ENCODE peak calls at places on chromosomes 12 and 14, in four cellular contexts. One of them, this sample, is unnamed.

GRCh38 chr12:6038160-6038559 is 86.3 kb downstream of the VWF start:
- DNase-seq in iPS-NIHi11: peak
- DNase-seq in left lung: no peak
- DNase-seq in stimulated activated CD4-positive, alpha-beta T cell treated with anti-CD3 and anti-CD28 coated beads, Interleukin-2, amount 100 ng/mL, for 24 hours: peak
- DNase-seq in this sample: no peak

GRCh38 chr12:545835-546234 is 86.1 kb downstream of the B4GALNT3 start:
- DNase-seq in stimulated activated CD4-positive, alpha-beta T cell treated with anti-CD3 and anti-CD28 coated beads, Interleukin-2, amount 100 ng/mL, for 24 hours: no peak
- DNase-seq in left lung: no peak
- DNase-seq in iPS-NIHi11: no peak
- DNase-seq in this sample: no peak

GRCh38 chr14:104461676-104462443 is 117.7 kb upstream of the C14orf180 start:
- DNase-seq in stimulated activated CD4-positive, alpha-beta T cell treated with anti-CD3 and anti-CD28 coated beads, Interleukin-2, amount 100 ng/mL, for 24 hours: peak
- DNase-seq in left lung: no peak
- DNase-seq in iPS-NIHi11: no peak
- DNase-seq in this sample: no peak

GRCh38 chr14:76781648-76782051 is 20.4 kb downstream of the VASH1 start:
- DNase-seq in stimulated activated CD4-positive, alpha-beta T cell treated with anti-CD3 and anti-CD28 coated beads, Interleukin-2, amount 100 ng/mL, for 24 hours: no peak
- DNase-seq in iPS-NIHi11: no peak
- DNase-seq in left lung: no peak
- DNase-seq in this sample: no peak

GRCh38 chr12:55670213-55670730 is 33.6 kb downstream of the OR10P1 start:
- DNase-seq in stimulated activated CD4-positive, alpha-beta T cell treated with anti-CD3 and anti-CD28 coated beads, Interleukin-2, amount 100 ng/mL, for 24 hours: no peak
- DNase-seq in iPS-NIHi11: no peak
- DNase-seq in left lung: no peak
- DNase-seq in this sample: peak

GRCh38 chr14:56810850-56811595 is 744 bp upstream of the OTX2 start:
- DNase-seq in left lung: no peak
- DNase-seq in iPS-NIHi11: peak
- DNase-seq in stimulated activated CD4-positive, alpha-beta T cell treated with anti-CD3 and anti-CD28 coated beads, Interleukin-2, amount 100 ng/mL, for 24 hours: no peak
- DNase-seq in this sample: no peak

GRCh38 chr12:122028165-122028591 is 6.5 kb downstream of the BCL7A start:
- DNase-seq in iPS-NIHi11: no peak
- DNase-seq in left lung: no peak
- DNase-seq in stimulated activated CD4-positive, alpha-beta T cell treated with anti-CD3 and anti-CD28 coated beads, Interleukin-2, amount 100 ng/mL, for 24 hours: no peak
- DNase-seq in this sample: no peak

GRCh38 chr14:77026166-77026929 is 2.2 kb downstream of the IRF2BPL start:
- DNase-seq in left lung: no peak
- DNase-seq in iPS-NIHi11: no peak
- DNase-seq in stimulated activated CD4-positive, alpha-beta T cell treated with anti-CD3 and anti-CD28 coated beads, Interleukin-2, amount 100 ng/mL, for 24 hours: no peak
- DNase-seq in this sample: peak

GRCh38 chr14:90839024-90839888 is 23.0 kb upstream of the TTC7B start:
- DNase-seq in iPS-NIHi11: no peak
- DNase-seq in stimulated activated CD4-positive, alpha-beta T cell treated with anti-CD3 and anti-CD28 coated beads, Interleukin-2, amount 100 ng/mL, for 24 hours: no peak
- DNase-seq in left lung: peak
- DNase-seq in this sample: peak

GRCh38 chr14:101843665-101844064 is 82.2 kb downstream of the PPP2R5C start:
- DNase-seq in stimulated activated CD4-positive, alpha-beta T cell treated with anti-CD3 and anti-CD28 coated beads, Interleukin-2, amount 100 ng/mL, for 24 hours: peak
- DNase-seq in iPS-NIHi11: no peak
- DNase-seq in left lung: no peak
- DNase-seq in this sample: no peak

GRCh38 chr12:7021956-7022355 is 3.7 kb upstream of the LPCAT3 start:
- DNase-seq in left lung: no peak
- DNase-seq in stimulated activated CD4-positive, alpha-beta T cell treated with anti-CD3 and anti-CD28 coated beads, Interleukin-2, amount 100 ng/mL, for 24 hours: no peak
- DNase-seq in iPS-NIHi11: no peak
- DNase-seq in this sample: no peak

GRCh38 chr12:17139926-17140325 is 534.0 kb upstream of the LMO3 start:
- DNase-seq in iPS-NIHi11: no peak
- DNase-seq in stimulated activated CD4-positive, alpha-beta T cell treated with anti-CD3 and anti-CD28 coated beads, Interleukin-2, amount 100 ng/mL, for 24 hours: no peak
- DNase-seq in left lung: no peak
- DNase-seq in this sample: no peak

GRCh38 chr14:98704441-98704840 is 567.6 kb downstream of the BCL11B start:
- DNase-seq in iPS-NIHi11: no peak
- DNase-seq in stimulated activated CD4-positive, alpha-beta T cell treated with anti-CD3 and anti-CD28 coated beads, Interleukin-2, amount 100 ng/mL, for 24 hours: peak
- DNase-seq in left lung: no peak
- DNase-seq in this sample: no peak

GRCh38 chr12:108425238-108425795 is 86.2 kb upstream of the CMKLR1 start:
- DNase-seq in stimulated activated CD4-positive, alpha-beta T cell treated with anti-CD3 and anti-CD28 coated beads, Interleukin-2, amount 100 ng/mL, for 24 hours: no peak
- DNase-seq in iPS-NIHi11: peak
- DNase-seq in left lung: no peak
- DNase-seq in this sample: no peak

GRCh38 chr12:96908170-96908675 is 1.2 kb downstream of the NEDD1 start:
- DNase-seq in iPS-NIHi11: no peak
- DNase-seq in left lung: no peak
- DNase-seq in stimulated activated CD4-positive, alpha-beta T cell treated with anti-CD3 and anti-CD28 coated beads, Interleukin-2, amount 100 ng/mL, for 24 hours: peak
- DNase-seq in this sample: no peak

GRCh38 chr12:77938301-77938700 is 107.6 kb downstream of the NAV3 start:
- DNase-seq in stimulated activated CD4-positive, alpha-beta T cell treated with anti-CD3 and anti-CD28 coated beads, Interleukin-2, amount 100 ng/mL, for 24 hours: no peak
- DNase-seq in left lung: no peak
- DNase-seq in iPS-NIHi11: no peak
- DNase-seq in this sample: no peak

GRCh38 chr12:21528953-21529352 is 2.9 kb downstream of the SPX start:
- DNase-seq in left lung: no peak
- DNase-seq in stimulated activated CD4-positive, alpha-beta T cell treated with anti-CD3 and anti-CD28 coated beads, Interleukin-2, amount 100 ng/mL, for 24 hours: no peak
- DNase-seq in iPS-NIHi11: peak
- DNase-seq in this sample: no peak

GRCh38 chr12:10406725-10407124 is 2.8 kb downstream of the KLRC4 start:
- DNase-seq in stimulated activated CD4-positive, alpha-beta T cell treated with anti-CD3 and anti-CD28 coated beads, Interleukin-2, amount 100 ng/mL, for 24 hours: no peak
- DNase-seq in left lung: peak
- DNase-seq in iPS-NIHi11: no peak
- DNase-seq in this sample: no peak

GRCh38 chr14:41916313-41916712 is 309.6 kb downstream of the LRFN5 start:
- DNase-seq in stimulated activated CD4-positive, alpha-beta T cell treated with anti-CD3 and anti-CD28 coated beads, Interleukin-2, amount 100 ng/mL, for 24 hours: no peak
- DNase-seq in left lung: no peak
- DNase-seq in iPS-NIHi11: no peak
- DNase-seq in this sample: no peak

GRCh38 chr12:47276253-47277070 is 196.7 kb upstream of the AMIGO2 start:
- DNase-seq in stimulated activated CD4-positive, alpha-beta T cell treated with anti-CD3 and anti-CD28 coated beads, Interleukin-2, amount 100 ng/mL, for 24 hours: peak
- DNase-seq in left lung: peak
- DNase-seq in iPS-NIHi11: no peak
- DNase-seq in this sample: no peak

GRCh38 chr12:121110211-121110940 is 22.3 kb upstream of the P2RX7 start:
- DNase-seq in left lung: peak
- DNase-seq in iPS-NIHi11: peak
- DNase-seq in stimulated activated CD4-positive, alpha-beta T cell treated with anti-CD3 and anti-CD28 coated beads, Interleukin-2, amount 100 ng/mL, for 24 hours: peak
- DNase-seq in this sample: no peak

GRCh38 chr12:101876861-101877815 is at the start of gene DRAM1:
- DNase-seq in iPS-NIHi11: peak
- DNase-seq in left lung: peak
- DNase-seq in stimulated activated CD4-positive, alpha-beta T cell treated with anti-CD3 and anti-CD28 coated beads, Interleukin-2, amount 100 ng/mL, for 24 hours: peak
- DNase-seq in this sample: peak

GRCh38 chr14:91271639-91272038 is 27.1 kb upstream of the GPR68 start:
- DNase-seq in stimulated activated CD4-positive, alpha-beta T cell treated with anti-CD3 and anti-CD28 coated beads, Interleukin-2, amount 100 ng/mL, for 24 hours: no peak
- DNase-seq in iPS-NIHi11: no peak
- DNase-seq in left lung: no peak
- DNase-seq in this sample: no peak

GRCh38 chr14:38255673-38256357 is at the start of gene CLEC14A:
- DNase-seq in stimulated activated CD4-positive, alpha-beta T cell treated with anti-CD3 and anti-CD28 coated beads, Interleukin-2, amount 100 ng/mL, for 24 hours: peak
- DNase-seq in left lung: peak
- DNase-seq in iPS-NIHi11: peak
- DNase-seq in this sample: peak

GRCh38 chr12:4506870-4507269 is 31.8 kb upstream of the RAD51AP1 start:
- DNase-seq in stimulated activated CD4-positive, alpha-beta T cell treated with anti-CD3 and anti-CD28 coated beads, Interleukin-2, amount 100 ng/mL, for 24 hours: no peak
- DNase-seq in iPS-NIHi11: no peak
- DNase-seq in left lung: no peak
- DNase-seq in this sample: no peak

GRCh38 chr12:41507286-41507685 is 319.2 kb downstream of the PDZRN4 start:
- DNase-seq in stimulated activated CD4-positive, alpha-beta T cell treated with anti-CD3 and anti-CD28 coated beads, Interleukin-2, amount 100 ng/mL, for 24 hours: no peak
- DNase-seq in iPS-NIHi11: no peak
- DNase-seq in left lung: no peak
- DNase-seq in this sample: no peak

GRCh38 chr12:110244372-110244771 is 36.7 kb upstream of the ATP2A2 start:
- DNase-seq in iPS-NIHi11: no peak
- DNase-seq in stimulated activated CD4-positive, alpha-beta T cell treated with anti-CD3 and anti-CD28 coated beads, Interleukin-2, amount 100 ng/mL, for 24 hours: no peak
- DNase-seq in left lung: no peak
- DNase-seq in this sample: no peak

GRCh38 chr14:94043756-94044475 is 17.8 kb downstream of the OTUB2 start:
- DNase-seq in iPS-NIHi11: no peak
- DNase-seq in stimulated activated CD4-positive, alpha-beta T cell treated with anti-CD3 and anti-CD28 coated beads, Interleukin-2, amount 100 ng/mL, for 24 hours: no peak
- DNase-seq in left lung: no peak
- DNase-seq in this sample: peak

GRCh38 chr12:6065131-6065871 is 59.2 kb downstream of the VWF start:
- DNase-seq in left lung: no peak
- DNase-seq in stimulated activated CD4-positive, alpha-beta T cell treated with anti-CD3 and anti-CD28 coated beads, Interleukin-2, amount 100 ng/mL, for 24 hours: no peak
- DNase-seq in iPS-NIHi11: no peak
- DNase-seq in this sample: no peak

GRCh38 chr12:78870539-78870938 is 6.0 kb downstream of the SYT1 start:
- DNase-seq in iPS-NIHi11: no peak
- DNase-seq in left lung: no peak
- DNase-seq in stimulated activated CD4-positive, alpha-beta T cell treated with anti-CD3 and anti-CD28 coated beads, Interleukin-2, amount 100 ng/mL, for 24 hours: no peak
- DNase-seq in this sample: no peak

GRCh38 chr12:106135781-106136180 is 3.0 kb downstream of the NUAK1 start:
- DNase-seq in iPS-NIHi11: no peak
- DNase-seq in left lung: no peak
- DNase-seq in stimulated activated CD4-positive, alpha-beta T cell treated with anti-CD3 and anti-CD28 coated beads, Interleukin-2, amount 100 ng/mL, for 24 hours: no peak
- DNase-seq in this sample: no peak

GRCh38 chr12:29782821-29783772 is 645 bp downstream of the TMTC1 start:
- DNase-seq in stimulated activated CD4-positive, alpha-beta T cell treated with anti-CD3 and anti-CD28 coated beads, Interleukin-2, amount 100 ng/mL, for 24 hours: peak
- DNase-seq in iPS-NIHi11: peak
- DNase-seq in left lung: peak
- DNase-seq in this sample: peak